ENCODE peak calls at places on chromosomes 5 and 9, in eight cellular contexts. E, P, K, L, J, M, D and G are unnamed samples.

GRCh38 chr5:72604111-72604792 is 97.0 kb upstream of the ZNF366 start:
- DNase-seq in E (no peak), P (no peak), K (no peak), L (no peak), J (no peak), M (no peak), D (no peak), G (no peak)

GRCh38 chr9:131657031-131657377 is 82.9 kb downstream of the RAPGEF1 start:
- DNase-seq in E (no peak), P (no peak), K (peak; percentile 50), L (peak; percentile 71), J (no peak), M (no peak), D (no peak), G (peak; percentile 22)

GRCh38 chr9:120109242-120109641 is 470.7 kb downstream of the CDK5RAP2 start:
- DNase-seq in E (no peak), P (peak; percentile 85), K (no peak), L (no peak), J (no peak), M (no peak), D (no peak), G (no peak)

GRCh38 chr5:157596449-157596848 is 20.9 kb upstream of the ADAM19 start:
- DNase-seq in E (no peak), P (no peak), K (no peak), L (no peak), J (peak; percentile 73), M (no peak), D (no peak), G (no peak)

GRCh38 chr9:136079211-136079915 is 15.7 kb downstream of the NACC2 start:
- DNase-seq in E (peak; percentile 51), P (no peak), K (no peak), L (peak; percentile 17), J (no peak), M (no peak), D (peak; percentile 44), G (no peak)

GRCh38 chr5:111999286-111999685 is 242.3 kb upstream of the NREP start:
- DNase-seq in E (no peak), P (no peak), K (no peak), L (no peak), J (no peak), M (peak; percentile 17), D (no peak), G (no peak)

GRCh38 chr5:12323637-12324229 is 419.5 kb upstream of the CTNND2 start:
- DNase-seq in E (no peak), P (no peak), K (no peak), L (no peak), J (no peak), M (no peak), D (no peak), G (no peak)

GRCh38 chr9:121298689-121299112 is 30.7 kb downstream of the GSN start:
- DNase-seq in E (no peak), P (no peak), K (no peak), L (no peak), J (no peak), M (no peak), D (no peak), G (no peak)

GRCh38 chr9:112332977-112333638 is at the start of gene PTBP3:
- DNase-seq in E (peak; percentile 83), P (peak; percentile 87), K (peak; percentile 68), L (peak; percentile 76), J (peak; percentile 74), M (peak; percentile 67), D (peak; percentile 87), G (peak; percentile 76)

GRCh38 chr5:93302711-93303110 is 278.3 kb downstream of the NR2F1-AS1 start:
- DNase-seq in E (no peak), P (no peak), K (no peak), L (no peak), J (no peak), M (no peak), D (no peak), G (no peak)

GRCh38 chr5:134577796-134578577 is 52.5 kb downstream of the JADE2 start:
- DNase-seq in E (peak; percentile 82), P (peak; percentile 85), K (peak; percentile 55), L (peak; percentile 75), J (peak; percentile 79), M (peak; percentile 80), D (peak; percentile 88), G (peak; percentile 75)

GRCh38 chr9:37820142-37820541 is 19.5 kb downstream of the DCAF10 start:
- DNase-seq in E (no peak), P (peak; percentile 35), K (no peak), L (no peak), J (no peak), M (no peak), D (no peak), G (no peak)

GRCh38 chr5:160071521-160072299 is 47.5 kb downstream of the PWWP2A start:
- DNase-seq in E (no peak), P (peak; percentile 53), K (no peak), L (no peak), J (no peak), M (no peak), D (no peak), G (no peak)

GRCh38 chr5:134073404-134073803 is 41.1 kb upstream of the TCF7 start:
- DNase-seq in E (no peak), P (no peak), K (no peak), L (no peak), J (no peak), M (peak; percentile 5), D (no peak), G (no peak)

GRCh38 chr5:9361835-9362234 is 184.0 kb downstream of the SEMA5A start:
- DNase-seq in E (peak; percentile 52), P (peak; percentile 82), K (peak; percentile 5), L (no peak), J (no peak), M (peak; percentile 97), D (no peak), G (peak; percentile 11)

GRCh38 chr5:66872688-66873333 is 276.6 kb downstream of the MAST4 start:
- DNase-seq in E (no peak), P (no peak), K (no peak), L (no peak), J (no peak), M (no peak), D (no peak), G (no peak)

DNA sequence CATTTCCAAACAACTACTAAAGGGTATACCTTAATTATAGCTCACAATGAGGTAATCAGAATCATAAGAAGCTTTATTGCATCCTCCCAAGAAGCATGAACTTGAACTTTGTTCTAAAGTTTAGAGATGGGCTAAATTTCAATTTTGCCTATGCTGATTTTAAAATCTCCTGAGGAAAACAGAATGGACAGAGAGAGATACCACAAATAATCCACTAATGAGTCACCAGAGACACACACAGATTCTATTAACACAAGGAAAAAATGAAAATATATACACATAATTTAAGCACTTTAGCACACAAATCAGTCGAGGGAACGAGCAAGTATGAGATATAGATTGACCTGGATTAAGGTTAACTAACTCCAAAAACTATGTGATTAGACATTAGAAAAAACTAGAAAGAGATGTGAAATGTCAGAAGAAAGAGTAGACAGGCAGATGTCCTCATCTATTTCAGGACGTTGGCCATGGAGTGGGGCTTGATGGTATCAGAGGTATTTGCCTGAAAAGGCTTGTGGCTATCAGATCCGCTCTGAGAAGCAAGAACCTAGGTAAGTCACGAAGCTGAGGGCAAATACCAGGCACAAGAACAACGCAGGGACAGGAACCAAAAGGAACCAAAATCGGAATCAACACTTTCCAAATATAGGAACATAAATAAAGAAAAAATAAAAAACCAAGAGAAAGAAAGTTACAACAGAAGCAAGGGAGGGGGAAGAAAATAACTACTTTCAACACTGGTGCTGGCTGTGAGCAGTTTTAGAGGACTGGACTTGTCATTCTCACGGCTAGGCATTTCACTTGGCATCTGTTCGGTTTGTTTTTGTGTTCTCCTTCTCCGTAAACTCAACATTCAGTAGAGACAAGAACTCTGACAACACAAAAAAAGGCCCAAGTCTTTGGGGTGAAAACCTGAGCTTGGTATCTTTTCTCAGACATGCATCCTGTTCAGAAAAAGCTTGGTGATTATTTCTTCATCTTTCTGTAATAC is 294.6 kb upstream of the PUM3 start:
- DNase-seq in E (no peak), P (no peak), K (no peak), L (no peak), J (no peak), M (no peak), D (no peak), G (no peak)
- H3K9me3 ChIP-seq in E (no peaks in the 10 kb centered on the region), P (no peaks in the 10 kb centered on the region), K (no peaks in the 10 kb centered on the region), L (no peaks in the 10 kb centered on the region), J (no peaks in the 10 kb centered on the region), M (no peaks in the 10 kb centered on the region), D (peaks cover 1% of the 10 kb centered on the region), G (no peaks in the 10 kb centered on the region)

GRCh38 chr5:167361841-167362240 is 929.6 kb upstream of the WWC1 start:
- DNase-seq in E (no peak), P (no peak), K (no peak), L (no peak), J (no peak), M (no peak), D (no peak), G (no peak)
- H3K9me3 ChIP-seq in E (no peaks in the 10 kb centered on the region), P (no peaks in the 10 kb centered on the region), K (no peaks in the 10 kb centered on the region), L (no peaks in the 10 kb centered on the region), J (no peaks in the 10 kb centered on the region), M (no peaks in the 10 kb centered on the region), D (no peaks in the 10 kb centered on the region), G (no peaks in the 10 kb centered on the region)

DNA sequence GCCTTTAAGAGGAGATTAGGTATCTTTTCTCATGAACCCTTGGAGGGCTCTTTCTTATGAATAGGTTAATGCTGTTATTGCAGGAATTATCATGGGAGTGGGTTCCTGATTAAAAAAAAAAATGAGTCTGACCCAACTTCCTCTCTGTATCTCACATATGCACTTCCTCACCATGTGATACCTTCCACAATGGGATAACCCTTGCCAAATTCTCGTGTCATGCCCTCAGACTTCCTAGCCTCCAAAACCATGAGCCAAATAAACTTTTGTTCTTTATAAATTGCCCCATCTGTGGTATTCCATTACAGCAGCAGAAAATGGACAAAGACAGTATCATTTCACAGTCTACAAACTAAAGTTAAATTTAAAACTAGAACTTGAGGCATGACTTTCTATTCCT is 1.0 kb downstream of the OR1B1 start:
- DNase-seq in E (no peak), P (no peak), K (no peak), L (no peak), J (no peak), M (no peak), D (no peak), G (no peak)
- H3K9me3 ChIP-seq in E (no peaks in the 10 kb centered on the region), P (no peaks in the 10 kb centered on the region), K (no peaks in the 10 kb centered on the region), L (no peaks in the 10 kb centered on the region), J (no peaks in the 10 kb centered on the region), M (no peaks in the 10 kb centered on the region), D (no peaks in the 10 kb centered on the region), G (no peaks in the 10 kb centered on the region)

GRCh38 chr9:21906213-21906612 is 88.0 kb downstream of the CDKN2A start:
- DNase-seq in E (no peak), P (no peak), K (no peak), L (no peak), J (no peak), M (no peak), D (no peak), G (no peak)
- H3K9me3 ChIP-seq in E (no peaks in the 10 kb centered on the region), P (no peaks in the 10 kb centered on the region), K (peaks cover 5% of the 10 kb centered on the region), L (peaks cover 16% of the 10 kb centered on the region), J (no peaks in the 10 kb centered on the region), M (no peaks in the 10 kb centered on the region), D (peaks cover 6% of the 10 kb centered on the region), G (peaks cover 9% of the 10 kb centered on the region)